ENCODE peak calls at places on chromosomes 12 and 14, in four cellular contexts. One of them, this sample, is unnamed.
A peak's percentile ranks its signal among the peaks of the same experiment; 100 is the strongest.

GRCh38 chr12:27123642-27124041 is 41.3 kb upstream of the C12orf71 start:
- DNase-seq in K562: peak; percentile 11
- DNase-seq in GM12878: no peak
- DNase-seq in HepG2: peak; percentile 27
- DNase-seq in this sample: no peak

GRCh38 chr12:68962855-68963455 is 30.0 kb upstream of the CPM start:
- DNase-seq in HepG2: no peak
- DNase-seq in GM12878: no peak
- DNase-seq in K562: no peak
- DNase-seq in this sample: no peak

GRCh38 chr12:27422697-27423096 is 23.8 kb upstream of the SMCO2 start:
- DNase-seq in HepG2: no peak
- DNase-seq in GM12878: no peak
- DNase-seq in K562: no peak
- DNase-seq in this sample: no peak

GRCh38 chr14:104115131-104115600 is 23.2 kb upstream of the KIF26A start:
- DNase-seq in HepG2: no peak
- DNase-seq in K562: no peak
- DNase-seq in GM12878: no peak
- DNase-seq in this sample: no peak

GRCh38 chr12:117749431-117749830 is 219.4 kb downstream of the KSR2 start:
- DNase-seq in HepG2: no peak
- DNase-seq in GM12878: no peak
- DNase-seq in K562: no peak
- DNase-seq in this sample: no peak

GRCh38 chr12:52370906-52371608 is 3.8 kb upstream of the KRT85 start:
- DNase-seq in GM12878: no peak
- DNase-seq in K562: no peak
- DNase-seq in HepG2: no peak
- DNase-seq in this sample: no peak

GRCh38 chr14:32677381-32677780 is 261.3 kb upstream of the NPAS3 start:
- DNase-seq in K562: no peak
- DNase-seq in HepG2: no peak
- DNase-seq in GM12878: no peak
- DNase-seq in this sample: no peak

GRCh38 chr12:77796775-77797174 is 33.9 kb upstream of the NAV3 start:
- DNase-seq in GM12878: no peak
- DNase-seq in K562: no peak
- DNase-seq in HepG2: no peak
- DNase-seq in this sample: no peak

GRCh38 chr12:80472912-80473500 is 29.0 kb downstream of the PTPRQ start:
- DNase-seq in GM12878: peak; percentile 3
- DNase-seq in HepG2: peak; percentile 35
- DNase-seq in K562: no peak
- DNase-seq in this sample: peak; percentile 17

GRCh38 chr12:53320352-53321195 is 836 bp downstream of the AAAS start:
- DNase-seq in HepG2: no peak
- DNase-seq in K562: no peak
- DNase-seq in GM12878: no peak
- DNase-seq in this sample: no peak

GRCh38 chr12:1779783-1780182 is 40.6 kb upstream of the LRTM2 start:
- DNase-seq in K562: no peak
- DNase-seq in HepG2: no peak
- DNase-seq in GM12878: no peak
- DNase-seq in this sample: no peak

GRCh38 chr12:34402228-34402898 is 380.1 kb downstream of the ALG10 start:
- DNase-seq in GM12878: no peak
- DNase-seq in HepG2: no peak
- DNase-seq in K562: peak; percentile 2
- DNase-seq in this sample: no peak

GRCh38 chr12:128807161-128807724 is 16.5 kb downstream of the SLC15A4 start:
- DNase-seq in K562: no peak
- DNase-seq in HepG2: no peak
- DNase-seq in GM12878: no peak
- DNase-seq in this sample: no peak

GRCh38 chr14:60161176-60162107 is 3.8 kb downstream of the DHRS7 start:
- DNase-seq in K562: no peak
- DNase-seq in HepG2: peak; percentile 38
- DNase-seq in GM12878: no peak
- DNase-seq in this sample: no peak

GRCh38 chr12:110234197-110235154 is 46.6 kb upstream of the ATP2A2 start:
- DNase-seq in HepG2: no peak
- DNase-seq in GM12878: no peak
- DNase-seq in K562: no peak
- DNase-seq in this sample: no peak

GRCh38 chr12:63882844-63883243 is 38.3 kb downstream of the SRGAP1 start:
- DNase-seq in GM12878: no peak
- DNase-seq in K562: no peak
- DNase-seq in HepG2: no peak
- DNase-seq in this sample: peak; percentile 29

GRCh38 chr12:25264015-25264582 is 13.4 kb upstream of the KRAS start:
- DNase-seq in K562: no peak
- DNase-seq in HepG2: no peak
- DNase-seq in GM12878: no peak
- DNase-seq in this sample: no peak

GRCh38 chr12:26092706-26093105 is 32.1 kb downstream of the BHLHE41 start:
- DNase-seq in K562: no peak
- DNase-seq in HepG2: no peak
- DNase-seq in GM12878: no peak
- DNase-seq in this sample: no peak

DNA sequence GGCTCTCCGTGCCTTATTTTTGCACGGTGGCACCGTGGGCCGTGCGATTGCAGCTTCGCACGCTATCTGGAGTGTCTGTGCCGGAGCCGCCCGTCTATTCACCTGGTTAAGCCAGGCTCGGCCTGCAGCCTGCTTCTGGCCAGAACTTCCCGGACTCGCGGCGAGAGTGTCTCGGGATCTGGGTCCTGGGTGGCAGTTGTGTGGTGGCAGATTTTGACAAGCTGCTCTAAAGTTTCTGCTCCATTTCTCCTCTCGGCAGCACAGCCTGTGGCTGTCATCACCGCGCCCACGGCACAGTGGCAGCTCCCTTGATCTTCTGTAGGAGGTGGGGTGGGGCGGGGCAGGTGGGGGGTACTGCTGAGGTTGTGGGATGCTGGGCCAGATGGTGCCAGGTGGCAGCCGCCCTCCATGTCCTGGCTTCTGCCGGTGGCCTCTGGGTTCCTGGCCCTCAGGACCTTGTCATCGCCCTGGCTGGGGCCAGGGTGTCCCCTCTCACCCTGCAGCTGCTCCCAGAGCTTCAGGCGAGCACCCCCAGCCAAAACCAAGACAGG is 2.9 kb downstream of the MMP17 start:
- DNase-seq in GM12878: no peak
- DNase-seq in K562: no peak
- DNase-seq in HepG2: no peak
- DNase-seq in this sample: peak; percentile 38
- TF ChIP-seq ATF3 in GM12878: no peak
- TF ChIP-seq ATF3 in K562: no peak
- TF ChIP-seq ATF3 in HepG2: no peak
- TF ChIP-seq ATF3 in this sample: no peak

GRCh38 chr14:53310412-53310811 is 157.3 kb upstream of the DDHD1 start:
- DNase-seq in K562: no peak
- DNase-seq in GM12878: no peak
- DNase-seq in HepG2: no peak
- DNase-seq in this sample: no peak

GRCh38 chr14:53304726-53305381 is 151.7 kb upstream of the DDHD1 start:
- DNase-seq in K562: no peak
- DNase-seq in GM12878: no peak
- DNase-seq in HepG2: no peak
- DNase-seq in this sample: no peak

GRCh38 chr14:53306267-53306721 is 153.2 kb upstream of the DDHD1 start:
- DNase-seq in HepG2: peak; percentile 19
- DNase-seq in K562: peak; percentile 35
- DNase-seq in GM12878: no peak
- DNase-seq in this sample: peak; percentile 53

DNA sequence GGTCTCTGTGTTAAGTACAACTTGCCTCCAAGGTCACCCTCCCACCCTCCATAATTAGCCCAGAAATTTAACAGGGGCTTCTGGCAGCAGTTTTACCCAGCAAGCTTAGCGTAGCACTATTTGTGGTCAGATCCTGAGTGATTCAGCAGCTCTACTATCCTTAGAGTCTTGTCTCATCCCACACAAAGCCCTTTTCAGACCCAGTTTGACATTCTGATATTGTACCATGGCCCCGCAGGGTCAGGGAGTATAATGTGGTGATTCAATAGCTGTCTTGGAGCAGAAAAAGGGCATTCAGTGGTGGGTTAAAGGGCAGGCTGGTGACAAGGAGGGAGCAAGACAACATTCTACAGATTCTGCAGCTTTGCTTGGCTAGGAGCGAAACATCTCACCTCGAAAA is 153.8 kb upstream of the DDHD1 start:
- DNase-seq in HepG2: peak; percentile 16
- DNase-seq in GM12878: no peak
- DNase-seq in K562: peak; percentile 2
- DNase-seq in this sample: no peak
- TF ChIP-seq CBFB in HepG2: no peak
- TF ChIP-seq CBFB in GM12878: no peak
- TF ChIP-seq CBFB in K562: no peak
- TF ChIP-seq CBFB in this sample: no peak

DNA sequence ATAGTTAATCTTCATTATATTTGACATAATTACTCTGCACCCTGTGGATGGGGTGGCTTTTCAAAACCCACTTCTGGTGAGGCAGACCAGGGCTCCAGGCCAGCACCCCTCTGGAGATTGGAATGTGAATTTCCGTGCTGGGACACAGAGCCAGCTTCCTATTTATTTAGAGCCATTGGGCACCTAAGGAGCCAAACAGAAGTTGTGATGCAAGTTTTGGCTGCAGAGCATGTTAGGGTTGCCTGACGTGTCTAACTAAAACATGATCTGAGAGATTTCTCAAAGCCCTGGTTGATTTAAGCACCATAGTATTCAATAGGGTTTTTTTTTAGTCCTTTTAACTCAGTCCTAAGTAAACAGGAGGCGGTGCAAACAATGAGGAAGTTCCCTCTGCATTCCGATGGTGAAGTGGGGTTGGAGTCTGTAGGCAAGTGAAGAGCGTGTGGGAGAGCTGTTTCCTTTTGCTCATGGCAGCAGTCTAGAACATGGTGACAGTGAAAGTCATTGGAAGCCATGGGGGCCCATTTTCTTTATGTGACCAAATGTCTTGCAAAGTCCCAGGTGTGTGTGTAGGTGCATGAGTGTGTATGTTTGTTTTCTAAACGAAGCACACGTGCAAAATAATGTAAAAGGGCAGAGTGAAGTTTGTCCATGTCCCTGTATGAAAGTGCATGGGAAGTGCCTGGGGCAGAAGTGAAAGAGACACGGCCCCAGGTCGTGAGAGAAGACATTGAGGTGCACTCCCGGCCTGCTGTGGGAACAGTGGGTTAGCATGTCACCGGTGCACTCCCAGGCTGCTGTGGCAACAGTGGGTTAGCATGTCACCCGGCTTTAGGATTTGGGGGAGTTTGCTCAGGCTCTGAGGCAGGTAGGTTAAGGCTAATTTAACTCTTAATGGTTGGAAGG is 117.7 kb downstream of the PRKCH start:
- DNase-seq in K562: no peak
- DNase-seq in GM12878: peak; percentile 90
- DNase-seq in HepG2: peak; percentile 85
- DNase-seq in this sample: peak; percentile 28
- TF ChIP-seq ATF3 in K562: no peak
- TF ChIP-seq ATF3 in GM12878: no peak
- TF ChIP-seq ATF3 in HepG2: no peak
- TF ChIP-seq ATF3 in this sample: no peak

GRCh38 chr12:96020314-96021003 is 14.9 kb downstream of the LTA4H start:
- DNase-seq in K562: no peak
- DNase-seq in GM12878: peak; percentile 19
- DNase-seq in HepG2: no peak
- DNase-seq in this sample: no peak

GRCh38 chr12:96014932-96015599 is 18.9 kb upstream of the HAL start:
- DNase-seq in K562: no peak
- DNase-seq in HepG2: no peak
- DNase-seq in GM12878: no peak
- DNase-seq in this sample: no peak

GRCh38 chr12:96015672-96016071 is 19.5 kb upstream of the HAL start:
- DNase-seq in GM12878: no peak
- DNase-seq in HepG2: no peak
- DNase-seq in K562: no peak
- DNase-seq in this sample: peak; percentile 50
- TF ChIP-seq CBFB in GM12878: no peak
- TF ChIP-seq CBFB in HepG2: no peak
- TF ChIP-seq CBFB in K562: no peak
- TF ChIP-seq CBFB in this sample: no peak